ENCODE peak calls at places on chromosomes 1 and 21, in four cellular contexts. O is T-helper 2 cell, F is NCI-H1417, Q is astrocyte of the spinal cord. P is an unnamed sample.

GRCh38 chr1:183244466-183244865 is 58.4 kb downstream of the LAMC2 start:
- DNase-seq in F (no peak), Q (no peak), O (no peak), P (no peak)

GRCh38 chr1:112251766-112252506 is 144.1 kb upstream of the CTTNBP2NL start:
- DNase-seq in Q (peak; percentile 20), O (no peak), F (no peak), P (no peak)

GRCh38 chr1:68384321-68384813 is 65.4 kb downstream of the RPE65 start:
- DNase-seq in Q (peak; percentile 100), F (no peak), O (no peak), P (no peak)

GRCh38 chr1:39184354-39184818 is 20.1 kb upstream of the MACF1 start:
- DNase-seq in F (no peak), Q (no peak), O (no peak), P (no peak)

GRCh38 chr1:13956386-13956785 is 256.4 kb downstream of the PRDM2 start:
- DNase-seq in F (no peak), Q (no peak), O (no peak), P (peak; percentile 14)

GRCh38 chr1:229408458-229409037 is 25.3 kb downstream of the ACTA1 start:
- DNase-seq in O (no peak), F (no peak), Q (no peak), P (no peak)

GRCh38 chr1:110956586-110956985 is 7.1 kb downstream of the LRIF1 start:
- DNase-seq in O (no peak), F (no peak), Q (no peak), P (no peak)

GRCh38 chr21:45453308-45453950 is 48.5 kb downstream of the COL18A1 start:
- DNase-seq in O (no peak), Q (no peak), F (no peak), P (no peak)

GRCh38 chr1:31913968-31914367 is 24.2 kb downstream of the PTP4A2 start:
- DNase-seq in Q (no peak), F (no peak), O (no peak), P (no peak)

GRCh38 chr1:26353976-26354820 is at the start of gene CRYBG2:
- DNase-seq in O (no peak), F (no peak), Q (no peak), P (no peak)

GRCh38 chr1:39230261-39231190 is 26.0 kb downstream of the MACF1 start:
- DNase-seq in O (no peak), F (no peak), Q (no peak), P (no peak)

GRCh38 chr21:14084701-14085100 is 126.1 kb downstream of the LIPI start:
- DNase-seq in Q (no peak), F (no peak), O (no peak), P (no peak)

GRCh38 chr1:213371769-213372619 is 321.0 kb downstream of the RPS6KC1 start:
- DNase-seq in F (no peak), O (no peak), Q (no peak), P (no peak)

GRCh38 chr1:20089328-20090077 is 19.5 kb downstream of the PLA2G5 start:
- DNase-seq in O (no peak), F (no peak), Q (no peak), P (no peak)

GRCh38 chr1:32273389-32274208 is 18.3 kb upstream of the HDAC1 start:
- DNase-seq in Q (no peak), O (peak; percentile 35), F (no peak), P (peak; percentile 50)

GRCh38 chr1:153880962-153881361 is 41.8 kb downstream of the GATAD2B start:
- DNase-seq in Q (peak; percentile 96), F (peak; percentile 100), O (no peak), P (peak; percentile 99)

GRCh38 chr1:14915356-14916054 is 238.0 kb upstream of the TMEM51 start:
- DNase-seq in F (peak; percentile 35), O (no peak), Q (peak; percentile 22), P (peak; percentile 11)